ENCODE peak calls at places on chromosome 3, in four cellular contexts. H, X, D and M are unnamed samples. For H3K36me3, the result is how much of the 10 kb centered on the place peaks cover.

GRCh38 chr3:49619649-49620048 is 54.5 kb upstream of the APEH start:
- DNase-seq in H (no peak), X (no peak), D (no peak), M (no peak)

GRCh38 chr3:47762233-47762632 is 19.5 kb downstream of the SMARCC1 start:
- DNase-seq in H (no peak), X (no peak), D (no peak), M (no peak)

GRCh38 chr3:21517184-21517583 is 233.8 kb downstream of the ZNF385D start:
- DNase-seq in H (no peak), X (no peak), D (no peak), M (no peak)

GRCh38 chr3:113698891-113699465 is 2.5 kb upstream of the USF3 start:
- DNase-seq in H (no peak), X (peak), D (peak), M (peak)

GRCh38 chr3:50296721-50297383 is 2.4 kb downstream of the HYAL3 start:
- DNase-seq in H (no peak), X (no peak), D (no peak), M (no peak)

GRCh38 chr3:56688191-56688590 is 5.1 kb upstream of the TASOR start:
- DNase-seq in H (no peak), X (no peak), D (no peak), M (peak)

GRCh38 chr3:186220365-186220764 is 111.5 kb upstream of the ETV5 start:
- DNase-seq in H (no peak), X (no peak), D (no peak), M (no peak)

GRCh38 chr3:101179637-101180036 is 140.7 kb downstream of the IMPG2 start:
- DNase-seq in H (no peak), X (no peak), D (no peak), M (no peak)

GRCh38 chr3:159766563-159767185 is 222.0 kb upstream of the IL12A start:
- DNase-seq in H (no peak), X (no peak), D (no peak), M (no peak)

GRCh38 chr3:136332302-136332701 is 82.2 kb downstream of the PCCB start:
- DNase-seq in H (no peak), X (no peak), D (no peak), M (no peak)

GRCh38 chr3:64666171-64666581 is 21.6 kb downstream of the ADAMTS9 start:
- DNase-seq in H (no peak), X (no peak), D (no peak), M (no peak)

GRCh38 chr3:124243253-124243859 is 251.4 kb upstream of the ROPN1 start:
- DNase-seq in H (no peak), X (no peak), D (no peak), M (no peak)

GRCh38 chr3:122546151-122546550 is 17.9 kb downstream of the PARP9 start:
- DNase-seq in H (no peak), X (no peak), D (no peak), M (no peak)

GRCh38 chr3:195013962-195014361 is 257.0 kb downstream of the XXYLT1 start:
- DNase-seq in H (no peak), X (no peak), D (no peak), M (no peak)

GRCh38 chr3:45225465-45226205 is 452 bp downstream of the TMEM158 start:
- DNase-seq in H (no peak), X (peak), D (no peak), M (peak)

GRCh38 chr3:12454808-12455121 is 29.5 kb upstream of the TSEN2 start:
- DNase-seq in H (no peak), X (no peak), D (no peak), M (no peak)

GRCh38 chr3:41716391-41716910 is 245.5 kb downstream of the ULK4 start:
- DNase-seq in H (no peak), X (no peak), D (no peak), M (no peak)

GRCh38 chr3:147730311-147730710 is 321.1 kb downstream of the ZIC1 start:
- DNase-seq in H (no peak), X (no peak), D (no peak), M (no peak)

GRCh38 chr3:158794206-158794605 is 7.6 kb upstream of the MFSD1 start:
- DNase-seq in H (no peak), X (no peak), D (no peak), M (no peak)

GRCh38 chr3:158791259-158791920 is 10.5 kb upstream of the MFSD1 start:
- DNase-seq in H (peak), X (no peak), D (peak), M (peak)

GRCh38 chr3:38267689-38268477 is 2.3 kb downstream of the SLC22A13 start:
- DNase-seq in H (no peak), X (no peak), D (no peak), M (no peak)

GRCh38 chr3:12444582-12445468 is 39.5 kb upstream of the TSEN2 start:
- DNase-seq in H (no peak), X (no peak), D (peak), M (no peak)

GRCh38 chr3:165523801-165524200 is 313.4 kb downstream of the BCHE start:
- DNase-seq in H (no peak), X (no peak), D (no peak), M (no peak)

GRCh38 chr3:186530415-186530814 is 13.8 kb downstream of the CRYGS start:
- DNase-seq in H (peak), X (no peak), D (no peak), M (no peak)

GRCh38 chr3:27426926-27427325 is 57.3 kb downstream of the SLC4A7 start:
- DNase-seq in H (no peak), X (no peak), D (no peak), M (no peak)

GRCh38 chr3:89851974-89852621 is 744.7 kb downstream of the EPHA3 start:
- DNase-seq in H (peak), X (no peak), D (peak), M (no peak)

GRCh38 chr3:134463676-134464611 is 21.8 kb downstream of the ANAPC13 start:
- DNase-seq in H (no peak), X (peak), D (peak), M (no peak)

GRCh38 chr3:50224639-50225038 is 11.4 kb upstream of the GNAI2 start:
- DNase-seq in H (no peak), X (no peak), D (no peak), M (no peak)

GRCh38 chr3:96449803-96450202 is 364.6 kb upstream of the EPHA6 start:
- DNase-seq in H (no peak), X (no peak), D (peak), M (no peak)

DNA sequence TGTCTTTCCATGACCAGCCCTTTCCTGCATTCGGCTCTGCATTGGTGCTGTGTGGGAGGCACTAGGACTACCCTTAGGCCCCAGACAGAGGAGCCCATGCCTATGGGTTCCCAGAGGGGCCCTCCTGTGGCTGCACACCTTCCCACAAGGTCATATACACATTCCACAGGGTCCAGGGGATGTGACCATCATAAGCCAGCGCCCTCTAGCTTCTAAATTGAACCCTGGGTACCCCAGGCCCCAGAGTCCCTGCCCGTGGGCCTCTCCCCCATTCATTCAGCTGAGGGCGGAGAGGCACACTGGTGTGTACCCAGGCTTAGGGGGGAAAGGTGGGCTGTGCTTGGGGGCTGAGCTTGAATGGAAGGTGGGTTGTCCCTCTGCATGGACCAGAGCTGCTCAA is 10.2 kb upstream of the SLC6A6 start:
- DNase-seq in H (no peak), X (no peak), D (no peak), M (no peak)
- TF ChIP-seq CTCF in H (peak), X (no peak), D (no peak), M (peak)

GRCh38 chr3:62370112-62371031 is 3.0 kb downstream of the FEZF2 start:
- DNase-seq in H (no peak), X (no peak), D (no peak), M (no peak)

GRCh38 chr3:62372621-62373041 is 719 bp downstream of the FEZF2 start:
- DNase-seq in H (no peak), X (no peak), D (no peak), M (no peak)

GRCh38 chr3:62371735-62372591 is 1.4 kb downstream of the FEZF2 start:
- DNase-seq in H (no peak), X (no peak), D (no peak), M (no peak)

GRCh38 chr3:62369476-62369743 is 3.9 kb downstream of the FEZF2 start:
- DNase-seq in H (no peak), X (no peak), D (no peak), M (no peak)

GRCh38 chr3:62371032-62371734 is 2.2 kb downstream of the FEZF2 start:
- DNase-seq in H (no peak), X (no peak), D (no peak), M (no peak)
- H3K4me3 ChIP-seq in H (no peak), X (no peak), D (no peak), M (no peak)

GRCh38 chr3:33602829-33603228 is 115.2 kb downstream of the CLASP2 start:
- DNase-seq in H (no peak), X (no peak), D (no peak), M (no peak)
- H3K36me3 ChIP-seq in H (half or more), X (under half), D (under half), M (under half)

GRCh38 chr3:151814588-151814987 is 672 bp downstream of the AADAC start:
- DNase-seq in H (no peak), X (no peak), D (no peak), M (no peak)
- TF ChIP-seq CTCF in H (no peak), X (no peak), D (no peak), M (no peak)